ENCODE peak calls at places on chromosomes 4 and X, in seven cellular contexts. K, W, J, G, Q, N and Y are unnamed samples. For H3K4me1, the result is how much of the 10 kb centered on the place peaks cover.

GRCh38 chr4:6720202-6720699 is 4.3 kb downstream of the BLOC1S4 start:
- DNase-seq in K (peak), W (peak), J (peak), G (peak), Q (peak), N (peak), Y (peak)

GRCh38 chr4:163484906-163485305 is 9.6 kb upstream of the TMA16 start:
- DNase-seq in K (peak), W (no peak), J (peak), G (peak), Q (peak), N (peak), Y (peak)

GRCh38 chr4:54384563-54384962 is 155.5 kb downstream of the PDGFRA start:
- DNase-seq in K (no peak), W (no peak), J (peak), G (peak), Q (peak), N (peak), Y (no peak)

GRCh38 chr4:142406051-142406549 is 440.0 kb downstream of the INPP4B start:
- DNase-seq in K (peak), W (no peak), J (no peak), G (peak), Q (no peak), N (no peak), Y (no peak)

GRCh38 chr4:4502694-4503311 is 39.0 kb downstream of the STX18 start:
- DNase-seq in K (peak), W (no peak), J (no peak), G (no peak), Q (peak), N (no peak), Y (peak)

GRCh38 chrX:106707771-106708454 is 18.6 kb upstream of the RNF128 start:
- DNase-seq in K (peak), W (no peak), J (no peak), G (no peak), Q (peak), N (no peak), Y (no peak)

GRCh38 chr4:52248836-52249235 is 197.7 kb downstream of the SPATA18 start:
- DNase-seq in K (no peak), W (no peak), J (no peak), G (no peak), Q (no peak), N (no peak), Y (no peak)

GRCh38 chr4:147828361-147828760 is 96.5 kb downstream of the ARHGAP10 start:
- DNase-seq in K (no peak), W (no peak), J (no peak), G (no peak), Q (peak), N (no peak), Y (no peak)

GRCh38 chr4:108830509-108831244 is 67.8 kb upstream of the ETNPPL start:
- DNase-seq in K (no peak), W (peak), J (no peak), G (no peak), Q (peak), N (peak), Y (no peak)

GRCh38 chrX:41224606-41225005 is 109.4 kb upstream of the DDX3X start:
- DNase-seq in K (no peak), W (no peak), J (no peak), G (no peak), Q (no peak), N (no peak), Y (no peak)

GRCh38 chrX:44747317-44747716 is 96.5 kb upstream of the DUSP21 start:
- DNase-seq in K (no peak), W (no peak), J (no peak), G (no peak), Q (no peak), N (no peak), Y (no peak)

GRCh38 chr4:96103086-96103485 is 263.2 kb downstream of the PDHA2 start:
- DNase-seq in K (no peak), W (no peak), J (no peak), G (no peak), Q (no peak), N (no peak), Y (no peak)

GRCh38 chr4:15778191-15778741 is at the start of gene CD38:
- DNase-seq in K (no peak), W (peak), J (peak), G (peak), Q (no peak), N (peak), Y (no peak)

GRCh38 chrX:12488781-12489180 is 302.4 kb upstream of the PRPS2 start:
- DNase-seq in K (no peak), W (no peak), J (no peak), G (no peak), Q (no peak), N (no peak), Y (no peak)

GRCh38 chrX:47637546-47638195 is 7.9 kb upstream of the CFP start:
- DNase-seq in K (no peak), W (peak), J (no peak), G (peak), Q (no peak), N (peak), Y (peak)

GRCh38 chr4:6706173-6706572 is 3.5 kb downstream of the MRFAP1L1 start:
- DNase-seq in K (no peak), W (no peak), J (no peak), G (no peak), Q (no peak), N (no peak), Y (no peak)

GRCh38 chrX:72309297-72310071 is 3.8 kb upstream of the CITED1 start:
- DNase-seq in K (no peak), W (no peak), J (no peak), G (no peak), Q (no peak), N (no peak), Y (no peak)

GRCh38 chrX:137040113-137040794 is 6.5 kb upstream of the GPR101 start:
- DNase-seq in K (no peak), W (no peak), J (no peak), G (no peak), Q (no peak), N (no peak), Y (no peak)

GRCh38 chr4:10659251-10659650 is 25.3 kb downstream of the CLNK start:
- DNase-seq in K (no peak), W (no peak), J (no peak), G (no peak), Q (no peak), N (no peak), Y (no peak)

GRCh38 chr4:1172228-1172851 is at the start of gene SPON2:
- DNase-seq in K (no peak), W (no peak), J (no peak), G (peak), Q (peak), N (no peak), Y (no peak)

GRCh38 chr4:108546728-108547127 is 73.6 kb upstream of the RPL34 start:
- DNase-seq in K (no peak), W (no peak), J (no peak), G (no peak), Q (no peak), N (no peak), Y (no peak)

GRCh38 chr4:128298129-128298758 is 10.6 kb upstream of the PGRMC2 start:
- DNase-seq in K (no peak), W (no peak), J (peak), G (no peak), Q (no peak), N (peak), Y (no peak)

GRCh38 chr4:78613522-78614311 is 62.1 kb downstream of the ANXA3 start:
- DNase-seq in K (no peak), W (no peak), J (no peak), G (no peak), Q (no peak), N (no peak), Y (no peak)

GRCh38 chr4:82787342-82787741 is 11.3 kb downstream of the SCD5 start:
- DNase-seq in K (no peak), W (no peak), J (no peak), G (peak), Q (no peak), N (no peak), Y (no peak)

GRCh38 chr4:147560632-147561031 is 56.6 kb upstream of the TMEM184C start:
- DNase-seq in K (no peak), W (no peak), J (no peak), G (no peak), Q (peak), N (no peak), Y (no peak)

GRCh38 chr4:76723373-76723772 is 174.6 kb downstream of the SOWAHB start:
- DNase-seq in K (no peak), W (no peak), J (no peak), G (no peak), Q (peak), N (no peak), Y (no peak)

GRCh38 chr4:56371426-56372220 is 15.7 kb downstream of the AASDH start:
- DNase-seq in K (no peak), W (no peak), J (no peak), G (no peak), Q (no peak), N (no peak), Y (no peak)

GRCh38 chr4:189409158-189409557 is 531.5 kb upstream of the FRG1 start:
- DNase-seq in K (no peak), W (no peak), J (no peak), G (no peak), Q (no peak), N (no peak), Y (no peak)
- H3K27ac ChIP-seq in K (no peak), W (no peak), J (no peak), G (no peak), Q (no peak), N (no peak), Y (no peak)

GRCh38 chr4:165359501-165359900 is 19.3 kb upstream of the CPE start:
- DNase-seq in K (no peak), W (no peak), J (no peak), G (no peak), Q (no peak), N (no peak), Y (no peak)
- H3K4me1 ChIP-seq in K (under half), W (under half), J (under half), G (under half), Q (under half), N (under half), Y (under half)

GRCh38 chr4:156169861-156170260 is 216.2 kb upstream of the CTSO start:
- DNase-seq in K (no peak), W (no peak), J (no peak), G (peak), Q (no peak), N (no peak), Y (no peak)

GRCh38 chr4:156173481-156173880 is 219.8 kb upstream of the CTSO start:
- DNase-seq in K (no peak), W (no peak), J (no peak), G (no peak), Q (no peak), N (no peak), Y (no peak)

GRCh38 chr4:156173937-156174336 is 220.3 kb upstream of the CTSO start:
- DNase-seq in K (no peak), W (no peak), J (no peak), G (no peak), Q (no peak), N (no peak), Y (no peak)

GRCh38 chr4:156168288-156168687 is 214.6 kb upstream of the CTSO start:
- DNase-seq in K (no peak), W (no peak), J (no peak), G (no peak), Q (no peak), N (no peak), Y (no peak)

GRCh38 chr4:156169011-156169410 is 215.3 kb upstream of the CTSO start:
- DNase-seq in K (peak), W (peak), J (no peak), G (peak), Q (peak), N (no peak), Y (no peak)
- H3K27ac ChIP-seq in K (no peak), W (no peak), J (no peak), G (no peak), Q (no peak), N (no peak), Y (no peak)

GRCh38 chrX:40171513-40172168 is 73.9 kb upstream of the BCOR start:
- DNase-seq in K (peak), W (no peak), J (no peak), G (peak), Q (no peak), N (no peak), Y (peak)

GRCh38 chrX:40170830-40171512 is 73.2 kb upstream of the BCOR start:
- DNase-seq in K (peak), W (no peak), J (peak), G (peak), Q (no peak), N (no peak), Y (no peak)

GRCh38 chrX:40167240-40168182 is 69.8 kb upstream of the BCOR start:
- DNase-seq in K (no peak), W (no peak), J (peak), G (peak), Q (no peak), N (peak), Y (no peak)

GRCh38 chrX:40168183-40169015 is 70.6 kb upstream of the BCOR start:
- DNase-seq in K (no peak), W (no peak), J (peak), G (peak), Q (no peak), N (no peak), Y (no peak)

DNA sequence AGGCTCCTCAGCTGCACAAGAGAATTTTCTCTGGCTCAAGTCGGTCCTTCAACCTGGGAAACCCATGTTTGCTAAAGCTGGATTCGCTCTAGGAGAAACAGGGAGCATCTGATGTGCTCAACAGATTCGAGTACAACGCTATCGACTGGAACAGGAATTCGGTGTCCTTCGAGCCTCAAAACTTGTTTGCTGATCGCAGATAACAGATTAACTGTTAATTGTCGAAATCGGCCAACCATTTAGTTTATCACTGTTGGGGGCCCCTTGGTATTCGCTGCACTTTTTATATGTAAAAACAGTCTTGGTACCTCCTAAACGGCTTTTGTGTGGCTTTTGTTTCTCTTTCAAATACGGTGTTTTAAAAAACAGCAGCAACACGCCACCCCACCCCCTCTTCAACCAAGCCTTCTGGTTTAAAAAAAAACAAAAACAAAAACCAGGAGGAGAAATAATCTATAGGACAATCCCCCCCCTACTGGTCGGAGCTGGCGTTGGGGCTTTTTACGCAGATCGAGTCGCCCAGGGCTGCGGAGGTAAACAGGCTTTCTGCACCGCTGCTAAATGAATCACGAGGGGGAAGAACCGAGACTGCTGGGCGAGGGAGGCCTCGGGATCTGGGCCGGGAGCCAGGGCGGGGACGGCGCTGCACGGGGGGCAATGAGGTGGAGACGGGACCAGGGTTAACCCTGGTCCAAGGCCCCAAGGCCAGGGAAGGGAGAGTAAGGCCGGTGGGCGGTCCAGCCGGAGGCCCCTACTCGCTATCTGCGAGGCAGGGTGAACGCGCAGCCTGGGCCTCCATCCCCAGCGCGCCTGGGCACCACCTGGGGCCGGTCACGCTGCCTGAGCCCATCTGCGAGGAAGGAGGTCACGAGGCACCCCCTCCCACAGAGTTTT is 71.7 kb upstream of the BCOR start:
- DNase-seq in K (peak), W (no peak), J (peak), G (peak), Q (peak), N (peak), Y (peak)
- H3K4me1 ChIP-seq in K (half or more), W (under half), J (under half), G (under half), Q (under half), N (under half), Y (half or more)

GRCh38 chr4:42588909-42589308 is 68.0 kb downstream of the ATP8A1 start:
- DNase-seq in K (no peak), W (no peak), J (no peak), G (no peak), Q (no peak), N (no peak), Y (no peak)

GRCh38 chr4:42600578-42600977 is 56.3 kb downstream of the ATP8A1 start:
- DNase-seq in K (no peak), W (no peak), J (no peak), G (no peak), Q (no peak), N (no peak), Y (no peak)

GRCh38 chr4:42596918-42597317 is 60.0 kb downstream of the ATP8A1 start:
- DNase-seq in K (no peak), W (no peak), J (no peak), G (no peak), Q (no peak), N (no peak), Y (no peak)

DNA sequence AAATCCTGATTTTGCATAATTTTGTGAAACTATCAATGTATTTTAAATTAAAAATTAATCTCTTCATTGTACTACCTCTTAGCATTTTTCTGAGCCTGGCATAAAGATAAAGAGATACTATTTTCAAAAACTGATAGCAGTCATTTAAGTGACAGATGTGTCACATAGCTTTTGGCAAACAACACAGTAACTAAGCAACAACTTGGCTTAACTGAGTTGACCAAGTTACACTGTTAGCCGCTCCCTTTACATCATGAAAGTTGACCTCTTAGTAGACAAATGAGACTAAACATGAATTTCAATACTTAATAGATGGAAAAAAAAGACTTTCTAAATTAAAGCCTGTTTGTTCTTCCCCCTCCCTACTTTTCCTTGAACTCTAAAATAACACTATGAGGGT is 62.0 kb downstream of the ATP8A1 start:
- DNase-seq in K (no peak), W (no peak), J (no peak), G (no peak), Q (no peak), N (no peak), Y (no peak)
- H3K27ac ChIP-seq in K (no peak), W (no peak), J (no peak), G (no peak), Q (no peak), N (no peak), Y (no peak)

DNA sequence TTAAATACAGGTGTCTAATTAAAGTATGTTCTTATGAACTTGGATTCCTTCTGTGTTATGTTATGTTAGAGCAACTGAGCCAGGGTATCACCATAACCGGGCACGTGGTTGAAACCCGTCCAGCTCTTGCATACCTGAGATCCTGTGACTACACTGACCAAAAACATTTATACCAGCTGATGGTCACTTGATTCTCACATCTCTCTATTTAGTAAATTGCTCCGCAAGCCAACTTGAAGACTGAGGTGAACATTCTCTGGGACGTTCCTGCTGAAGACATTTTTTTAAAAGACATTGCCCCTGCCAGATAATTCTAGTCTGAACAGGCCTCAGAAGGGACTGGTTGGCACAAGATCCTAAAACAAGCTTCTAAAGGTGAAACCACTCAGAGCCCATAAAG is 550.0 kb upstream of the DIPK2B start:
- DNase-seq in K (no peak), W (no peak), J (no peak), G (no peak), Q (no peak), N (no peak), Y (no peak)
- H3K4me1 ChIP-seq in K (under half), W (under half), J (under half), G (under half), Q (under half), N (under half), Y (half or more)

DNA sequence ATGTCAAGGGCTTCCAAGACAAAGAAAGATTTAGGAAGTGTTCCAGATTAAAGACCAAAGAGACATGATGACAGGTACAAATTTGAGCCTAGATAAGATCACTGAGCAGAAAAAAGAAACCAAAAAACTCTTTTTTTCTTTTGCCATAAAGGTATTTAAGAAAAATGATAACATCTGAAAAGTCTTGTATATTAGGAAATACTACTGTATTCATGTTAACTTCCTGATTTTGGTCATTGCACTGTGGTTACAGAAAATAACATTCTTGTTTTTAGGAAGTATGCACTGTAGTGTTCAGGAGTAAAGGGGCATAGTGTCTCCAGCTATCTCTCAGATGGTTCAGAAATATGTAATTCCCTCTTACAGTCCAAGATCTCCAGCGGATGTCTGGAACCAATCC is 37.1 kb downstream of the RWDD4 start:
- DNase-seq in K (no peak), W (no peak), J (no peak), G (no peak), Q (no peak), N (no peak), Y (no peak)
- H3K27ac ChIP-seq in K (no peak), W (no peak), J (no peak), G (no peak), Q (no peak), N (no peak), Y (no peak)

DNA sequence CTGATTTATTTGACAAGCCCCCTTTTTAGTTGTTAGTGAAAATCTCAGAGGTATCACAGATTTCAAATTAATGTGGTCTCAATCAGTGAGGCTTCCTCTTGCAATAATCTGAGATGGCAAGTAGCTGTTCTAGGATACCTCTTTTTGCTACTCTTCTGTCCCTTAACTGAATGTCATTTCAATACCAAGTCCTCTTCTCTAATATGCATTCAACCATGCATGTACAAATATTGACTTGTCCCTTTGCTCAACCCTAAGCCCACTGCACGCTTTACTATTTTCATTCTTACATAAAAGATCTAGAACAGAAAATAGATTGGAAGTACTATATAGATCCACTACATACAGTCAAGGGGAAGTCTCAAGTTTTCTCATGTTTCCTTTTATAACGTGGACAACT is 164.2 kb downstream of the CBR4 start:
- DNase-seq in K (no peak), W (no peak), J (no peak), G (no peak), Q (no peak), N (no peak), Y (no peak)
- H3K4me1 ChIP-seq in K (half or more), W (under half), J (under half), G (under half), Q (under half), N (under half), Y (under half)